ENCODE peak calls at places on chromosomes 11 and 22, in five cellular contexts. N, K, A, V and C are unnamed samples.

GRCh38 chr11:26227311-26227710 is 104.6 kb upstream of the ANO3 start:
- DNase-seq in N (no peak), K (no peak), A (no peak), V (no peak), C (no peak)

GRCh38 chr11:10295056-10295901 is 1.3 kb upstream of the SBF2 start:
- DNase-seq in N (no peak), K (no peak), A (no peak), V (no peak), C (no peak)

GRCh38 chr22:20957691-20958440 is 9.2 kb upstream of the AIFM3 start:
- DNase-seq in N (no peak), K (no peak), A (no peak), V (no peak), C (no peak)

GRCh38 chr11:134246100-134246499 is 7.1 kb downstream of the THYN1 start:
- DNase-seq in N (no peak), K (no peak), A (no peak), V (no peak), C (no peak)

GRCh38 chr11:40337118-40337517 is 1122.3 kb downstream of the LRRC4C start:
- DNase-seq in N (no peak), K (no peak), A (no peak), V (no peak), C (no peak)

GRCh38 chr11:73292481-73292880 is 15.6 kb upstream of the ARHGEF17 start:
- DNase-seq in N (peak; percentile 90), K (no peak), A (no peak), V (no peak), C (no peak)

GRCh38 chr11:117180661-117181585 is 2.4 kb downstream of the SIDT2 start:
- DNase-seq in N (peak; percentile 21), K (peak; percentile 77), A (peak; percentile 65), V (peak; percentile 75), C (peak; percentile 72)

GRCh38 chr11:72712168-72712721 is 38.0 kb upstream of the PDE2A start:
- DNase-seq in N (no peak), K (peak; percentile 62), A (no peak), V (peak; percentile 69), C (no peak)

GRCh38 chr11:26622201-26622600 is 50.1 kb upstream of the MUC15 start:
- DNase-seq in N (no peak), K (no peak), A (no peak), V (no peak), C (no peak)

GRCh38 chr22:19902245-19902699 is 39.3 kb upstream of the COMT start:
- DNase-seq in N (no peak), K (no peak), A (no peak), V (no peak), C (no peak)

GRCh38 chr22:40965936-40966557 is 14.9 kb downstream of the RBX1 start:
- DNase-seq in N (no peak), K (no peak), A (peak; percentile 22), V (no peak), C (no peak)

GRCh38 chr11:34308821-34309585 is 48.8 kb downstream of the ABTB2 start:
- DNase-seq in N (peak; percentile 21), K (peak; percentile 45), A (no peak), V (no peak), C (no peak)

GRCh38 chr11:73982595-73982989 is at the start of gene UCP2:
- DNase-seq in N (peak; percentile 90), K (peak; percentile 84), A (peak; percentile 72), V (peak; percentile 83), C (peak; percentile 68)

GRCh38 chr11:12287374-12288211 is 89.8 kb upstream of the PARVA start:
- DNase-seq in N (peak; percentile 94), K (peak; percentile 55), A (peak; percentile 8), V (peak; percentile 65), C (no peak)

GRCh38 chr11:29564501-29564900 is 452.3 kb downstream of the KCNA4 start:
- DNase-seq in N (no peak), K (no peak), A (no peak), V (no peak), C (no peak)

GRCh38 chr22:39462443-39463147 is 5.8 kb downstream of the MGAT3 start:
- DNase-seq in N (no peak), K (no peak), A (no peak), V (peak; percentile 75), C (no peak)

GRCh38 chr11:78179459-78180071 is 8.9 kb downstream of the KCTD21 start:
- DNase-seq in N (no peak), K (peak; percentile 43), A (no peak), V (no peak), C (no peak)

GRCh38 chr11:43358308-43358669 is 431 bp upstream of the TTC17 start:
- DNase-seq in N (no peak), K (no peak), A (no peak), V (no peak), C (no peak)

GRCh38 chr11:110295487-110296225 is 758 bp downstream of the RDX start:
- DNase-seq in N (peak; percentile 63), K (peak; percentile 51), A (peak; percentile 48), V (peak; percentile 42), C (peak; percentile 55)

GRCh38 chr22:50014655-50015401 is 2.3 kb upstream of the IL17REL start:
- DNase-seq in N (no peak), K (no peak), A (no peak), V (no peak), C (no peak)

GRCh38 chr11:74384641-74385040 is 13.6 kb downstream of the PGM2L1 start:
- DNase-seq in N (no peak), K (no peak), A (no peak), V (no peak), C (no peak)

GRCh38 chr22:46696614-46697013 is 41.4 kb downstream of the CERK start:
- DNase-seq in N (no peak), K (no peak), A (no peak), V (no peak), C (no peak)

GRCh38 chr11:76214968-76215548 is 8.8 kb upstream of the WNT11 start:
- DNase-seq in N (no peak), K (no peak), A (no peak), V (no peak), C (no peak)

GRCh38 chr11:73379189-73379880 is 3.1 kb downstream of the RELT start:
- DNase-seq in N (no peak), K (peak; percentile 89), A (peak; percentile 83), V (no peak), C (peak; percentile 61)

GRCh38 chr11:112451250-112451649 is 190.6 kb upstream of the PLET1 start:
- DNase-seq in N (no peak), K (no peak), A (no peak), V (no peak), C (no peak)

GRCh38 chr11:120133216-120134105 is 4.5 kb downstream of the TRIM29 start:
- DNase-seq in N (no peak), K (no peak), A (no peak), V (peak; percentile 2), C (peak; percentile 35)

GRCh38 chr11:70203749-70204465 is 811 bp downstream of the FADD start:
- DNase-seq in N (peak; percentile 78), K (peak; percentile 36), A (peak; percentile 60), V (peak; percentile 73), C (peak; percentile 53)

GRCh38 chr22:27445876-27446275 is 355.7 kb downstream of the MN1 start:
- DNase-seq in N (no peak), K (no peak), A (no peak), V (peak; percentile 70), C (no peak)

GRCh38 chr11:61281581-61282250 is 13.4 kb downstream of the VWCE start:
- DNase-seq in N (no peak), K (no peak), A (no peak), V (no peak), C (no peak)

GRCh38 chr11:73271936-73272679 is at the start of gene P2RY6:
- DNase-seq in N (peak; percentile 62), K (peak; percentile 38), A (no peak), V (no peak), C (no peak)

GRCh38 chr11:93986716-93987115 is 34.4 kb upstream of the HEPHL1 start:
- DNase-seq in N (peak; percentile 21), K (no peak), A (peak; percentile 29), V (no peak), C (no peak)
- H3K4me3 ChIP-seq in N (no peak overlapping the region), K (no peak overlapping the region), A (no peak overlapping the region), V (no peak overlapping the region), C (no peak overlapping the region)

GRCh38 chr11:64711944-64712306 is 11.1 kb downstream of the NRXN2 start:
- DNase-seq in N (no peak), K (no peak), A (no peak), V (no peak), C (no peak)
- H3K27me3 ChIP-seq in N (peaks cover 26% of the 10 kb centered on the region), K (peaks cover 45% of the 10 kb centered on the region), A (peaks cover 26% of the 10 kb centered on the region), V (peaks cover 90% of the 10 kb centered on the region), C (no peaks in the 10 kb centered on the region)

GRCh38 chr22:37639771-37640590 is 512 bp downstream of the SH3BP1 start:
- DNase-seq in N (no peak), K (no peak), A (no peak), V (no peak), C (no peak)

GRCh38 chr22:37639070-37639760 is at the start of gene SH3BP1:
- DNase-seq in N (no peak), K (no peak), A (no peak), V (no peak), C (no peak)

GRCh38 chr22:37643225-37643847 is 3.9 kb downstream of the SH3BP1 start:
- DNase-seq in N (peak; percentile 63), K (peak; percentile 77), A (peak; percentile 74), V (peak; percentile 83), C (peak; percentile 82)

GRCh38 chr22:37640591-37641250 is 1.3 kb downstream of the SH3BP1 start:
- DNase-seq in N (no peak), K (no peak), A (peak; percentile 42), V (no peak), C (no peak)

GRCh38 chr22:37641251-37641949 is 1.9 kb downstream of the SH3BP1 start:
- DNase-seq in N (no peak), K (no peak), A (no peak), V (no peak), C (no peak)
- H3K4me3 ChIP-seq in N (no peak overlapping the region), K (no peak overlapping the region), A (no peak overlapping the region), V (peak overlapping the region; percentile 77), C (no peak overlapping the region)

GRCh38 chr22:35560824-35561223 is 20.2 kb downstream of the RASD2 start:
- DNase-seq in N (no peak), K (no peak), A (no peak), V (no peak), C (no peak)

GRCh38 chr22:35560366-35560765 is 19.7 kb downstream of the RASD2 start:
- DNase-seq in N (no peak), K (no peak), A (no peak), V (no peak), C (no peak)

GRCh38 chr22:35558719-35559118 is 18.1 kb downstream of the RASD2 start:
- DNase-seq in N (no peak), K (no peak), A (no peak), V (no peak), C (no peak)

GRCh38 chr22:35558031-35558430 is 17.4 kb downstream of the RASD2 start:
- DNase-seq in N (no peak), K (no peak), A (no peak), V (no peak), C (no peak)

GRCh38 chr22:35559354-35560005 is 18.8 kb downstream of the RASD2 start:
- DNase-seq in N (no peak), K (no peak), A (no peak), V (no peak), C (no peak)
- H3K27me3 ChIP-seq in N (no peaks in the 10 kb centered on the region), K (no peaks in the 10 kb centered on the region), A (no peaks in the 10 kb centered on the region), V (peaks cover 3% of the 10 kb centered on the region), C (no peaks in the 10 kb centered on the region)